ENCODE peak calls at places on chromosomes 12 and 14, in nine cellular contexts. A is cardiac muscle cell, P is left lung, T is OCI-LY7, O is sigmoid colon, X is AG09309, Y is kidney epithelial cell, I is Panc1, W is pancreas. S is an unnamed sample.

GRCh38 chr12:79935624-79936040 is 735 bp upstream of the PPP1R12A start:
- DNase-seq in A (no peak), P (no peak), T (peak), O (no peak), X (no peak), Y (peak), I (no peak), W (no peak), S (no peak)

GRCh38 chr14:49549881-49550280 is 36.3 kb downstream of the RPS29 start:
- DNase-seq in A (no peak), P (no peak), T (no peak), O (no peak), X (no peak), Y (peak), I (no peak), W (no peak), S (no peak)

GRCh38 chr14:54704768-54705167 is 137.8 kb downstream of the SAMD4A start:
- DNase-seq in A (no peak), P (no peak), T (no peak), O (no peak), X (no peak), Y (no peak), I (no peak), W (no peak), S (no peak)

GRCh38 chr12:83016226-83016835 is 329.6 kb downstream of the TMTC2 start:
- DNase-seq in A (peak), P (no peak), T (no peak), O (peak), X (peak), Y (peak), I (no peak), W (peak), S (no peak)

GRCh38 chr12:86929962-86930361 is 673.8 kb upstream of the MGAT4C start:
- DNase-seq in A (no peak), P (no peak), T (no peak), O (no peak), X (no peak), Y (no peak), I (no peak), W (no peak), S (no peak)

GRCh38 chr12:104412681-104413080 is 44.1 kb upstream of the CHST11 start:
- DNase-seq in A (no peak), P (no peak), T (no peak), O (no peak), X (no peak), Y (no peak), I (no peak), W (no peak), S (no peak)

GRCh38 chr14:50964683-50965390 is 20.6 kb upstream of the PYGL start:
- DNase-seq in A (peak), P (peak), T (no peak), O (peak), X (peak), Y (peak), I (peak), W (peak), S (no peak)

GRCh38 chr12:124252964-124253363 is 41.9 kb upstream of the RFLNA start:
- DNase-seq in A (no peak), P (no peak), T (no peak), O (no peak), X (no peak), Y (no peak), I (no peak), W (no peak), S (no peak)

GRCh38 chr12:89497005-89497404 is 27.6 kb downstream of the GALNT4 start:
- DNase-seq in A (peak), P (no peak), T (no peak), O (no peak), X (no peak), Y (no peak), I (no peak), W (no peak), S (no peak)

GRCh38 chr12:131929530-131930456 is 717 bp downstream of the PUS1 start:
- DNase-seq in A (peak), P (no peak), T (peak), O (peak), X (no peak), Y (no peak), I (no peak), W (no peak), S (peak)

GRCh38 chr14:94237983-94238382 is 55.1 kb downstream of the SERPINA10 start:
- DNase-seq in A (no peak), P (no peak), T (no peak), O (no peak), X (no peak), Y (no peak), I (no peak), W (no peak), S (no peak)

GRCh38 chr12:96445743-96446655 is 43.4 kb upstream of the CFAP54 start:
- DNase-seq in A (peak), P (no peak), T (peak), O (no peak), X (peak), Y (peak), I (no peak), W (no peak), S (no peak)

GRCh38 chr12:10750385-10750727 is 27.2 kb upstream of the YBX3 start:
- DNase-seq in A (no peak), P (no peak), T (no peak), O (no peak), X (no peak), Y (no peak), I (no peak), W (no peak), S (no peak)
- TF ChIP-seq CTCF in A (no peak), P (no peak), T (peak), O (peak), X (no peak), Y (no peak), I (peak), W (no peak), S (no peak)

DNA sequence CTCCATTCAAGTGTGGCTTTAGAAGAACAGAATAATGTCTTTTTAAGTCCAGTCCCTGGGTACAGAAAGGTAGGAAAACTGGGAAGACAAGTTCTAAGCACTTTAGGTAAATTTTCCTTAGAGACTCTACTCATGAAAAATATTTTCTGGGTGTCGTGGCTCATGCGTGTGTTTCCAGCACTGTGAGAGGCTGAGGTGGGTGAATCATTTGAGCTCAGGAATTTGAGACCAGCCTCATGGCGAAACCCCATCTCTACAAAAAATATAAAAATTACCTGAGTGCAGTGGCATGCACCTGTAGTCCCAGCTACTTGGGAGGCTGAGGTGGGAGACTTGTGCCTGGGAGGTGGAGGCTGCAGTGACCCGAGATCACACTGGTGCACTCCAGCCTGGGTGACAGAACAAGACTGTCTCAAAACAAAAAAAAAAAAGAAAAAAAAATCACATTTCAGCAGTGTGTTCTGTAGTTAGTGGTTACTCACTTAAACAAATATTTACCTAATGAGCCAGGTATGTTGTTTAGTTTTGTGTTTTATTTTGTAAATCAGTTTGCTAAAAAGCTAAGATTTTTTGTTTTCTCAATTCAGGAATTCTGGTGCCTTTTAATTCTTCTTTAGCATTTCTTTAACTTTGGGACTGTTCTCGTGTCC is 52.3 kb upstream of the RD3L start:
- DNase-seq in A (no peak), P (no peak), T (no peak), O (no peak), X (no peak), Y (peak), I (no peak), W (no peak), S (no peak)
- H3K4me3 ChIP-seq in A (no peak), P (no peak), T (no peak), O (no peak), X (no peak), Y (no peak), I (no peak), W (no peak), S (no peak)

GRCh38 chr12:49720214-49720613 is 13.0 kb upstream of the FMNL3 start:
- DNase-seq in A (no peak), P (no peak), T (peak), O (no peak), X (no peak), Y (no peak), I (no peak), W (no peak), S (no peak)
- TF ChIP-seq CTCF in A (no peak), P (no peak), T (peak), O (no peak), X (peak), Y (no peak), I (peak), W (no peak), S (no peak)

GRCh38 chr12:78865297-78865955 is 852 bp downstream of the SYT1 start:
- DNase-seq in A (no peak), P (no peak), T (no peak), O (no peak), X (no peak), Y (no peak), I (no peak), W (no peak), S (no peak)
- H3K4me3 ChIP-seq in A (no peak), P (no peak), T (no peak), O (peak), X (peak), Y (peak), I (peak), W (no peak), S (no peak)

DNA sequence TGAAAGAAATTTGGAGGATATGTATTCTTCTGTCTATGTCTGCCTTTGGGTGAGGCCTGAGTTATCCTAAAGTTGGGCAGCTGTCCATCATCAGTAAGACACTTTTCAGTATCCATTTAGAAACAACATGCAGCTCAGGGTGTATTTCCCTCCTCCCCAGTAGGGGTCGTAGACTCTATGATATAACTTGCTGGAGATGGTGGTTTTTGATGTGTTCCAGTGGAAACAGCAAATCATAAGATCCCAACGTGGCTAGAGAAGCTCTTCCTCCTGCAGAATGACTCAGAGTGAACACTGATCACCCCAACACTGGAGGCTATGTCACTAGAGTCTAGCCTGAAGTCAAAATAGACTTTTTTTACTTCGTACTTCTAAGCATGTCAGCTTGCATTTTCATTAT is 331.6 kb upstream of the STXBP6 start:
- DNase-seq in A (no peak), P (no peak), T (peak), O (no peak), X (no peak), Y (no peak), I (no peak), W (no peak), S (peak)
- TF ChIP-seq CTCF in A (no peak), P (no peak), T (peak), O (no peak), X (peak), Y (peak), I (no peak), W (peak), S (peak)

GRCh38 chr14:106493962-106494823 is 967.8 kb downstream of the TMEM121 start:
- DNase-seq in A (no peak), P (no peak), T (no peak), O (no peak), X (no peak), Y (no peak), I (no peak), W (no peak), S (no peak)
- H3K4me3 ChIP-seq in A (no peak), P (no peak), T (no peak), O (no peak), X (no peak), Y (no peak), I (no peak), W (no peak), S (no peak)

GRCh38 chr12:49110191-49111155 is at the start of gene LMBR1L:
- DNase-seq in A (peak), P (peak), T (peak), O (peak), X (peak), Y (peak), I (peak), W (peak), S (peak)
- TF ChIP-seq CTCF in A (peak), P (peak), T (peak), O (peak), X (peak), Y (peak), I (no peak), W (peak), S (peak)

DNA sequence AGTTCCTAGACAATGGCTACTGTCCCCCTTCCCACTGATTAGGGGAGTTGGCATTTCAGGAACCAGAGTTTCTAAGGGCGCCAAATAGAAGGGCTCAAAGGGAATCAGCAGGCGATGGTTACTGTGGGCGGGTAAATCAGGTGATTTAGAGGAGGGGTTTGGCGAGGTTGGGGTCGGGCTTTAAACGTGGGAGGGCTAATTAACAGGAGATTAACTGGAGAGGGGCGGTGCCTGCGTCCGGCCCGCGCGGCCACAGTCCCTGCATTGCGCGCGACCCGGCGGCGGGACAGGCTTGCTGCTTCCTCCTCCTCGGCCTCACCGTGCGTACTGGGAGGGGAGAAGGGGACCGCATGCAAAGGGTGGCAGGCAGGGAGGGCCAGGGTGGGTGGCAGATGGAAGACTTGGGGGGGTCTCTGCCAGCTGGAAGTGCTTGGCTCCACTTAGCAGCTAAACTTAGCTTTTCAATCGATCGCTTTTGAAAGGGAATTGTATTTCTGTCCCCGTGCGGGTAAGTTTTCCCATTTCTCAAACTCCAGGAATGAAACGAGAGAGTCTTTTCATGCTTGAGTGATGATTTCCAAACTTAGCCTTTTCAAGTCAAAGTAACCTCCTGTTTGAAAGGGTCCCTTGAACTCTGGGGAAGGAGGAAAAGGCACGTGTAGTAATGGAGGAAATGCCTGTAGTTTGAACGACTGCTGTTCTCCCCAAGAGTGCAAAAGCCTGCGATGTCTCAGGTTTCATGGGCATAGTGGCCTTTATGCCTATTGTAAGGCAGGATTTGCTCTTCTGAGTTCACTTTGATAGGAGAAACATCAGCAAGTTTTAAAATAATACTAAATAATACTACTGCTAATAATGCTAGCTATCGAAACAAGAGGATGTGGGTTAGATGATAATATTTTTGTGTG is at the start of gene MGST1:
- DNase-seq in A (peak), P (peak), T (peak), O (peak), X (no peak), Y (no peak), I (no peak), W (peak), S (peak)
- H3K4me3 ChIP-seq in A (peak), P (peak), T (peak), O (peak), X (peak), Y (peak), I (peak), W (peak), S (peak)

GRCh38 chr12:42565633-42566032 is 23.9 kb downstream of the PRICKLE1 start:
- DNase-seq in A (no peak), P (no peak), T (no peak), O (no peak), X (no peak), Y (no peak), I (no peak), W (no peak), S (no peak)
- TF ChIP-seq CTCF in A (no peak), P (no peak), T (no peak), O (no peak), X (peak), Y (no peak), I (peak), W (no peak), S (no peak)

GRCh38 chr12:24839268-24839791 is 109.6 kb downstream of the BCAT1 start:
- DNase-seq in A (peak), P (no peak), T (no peak), O (no peak), X (no peak), Y (no peak), I (no peak), W (no peak), S (no peak)

GRCh38 chr12:24838531-24838950 is 110.4 kb downstream of the BCAT1 start:
- DNase-seq in A (peak), P (no peak), T (no peak), O (peak), X (peak), Y (no peak), I (no peak), W (no peak), S (no peak)

GRCh38 chr12:24840046-24840800 is 108.7 kb downstream of the BCAT1 start:
- DNase-seq in A (no peak), P (no peak), T (no peak), O (no peak), X (no peak), Y (no peak), I (no peak), W (no peak), S (no peak)

GRCh38 chr12:24833513-24833912 is 115.4 kb downstream of the BCAT1 start:
- DNase-seq in A (no peak), P (no peak), T (no peak), O (no peak), X (no peak), Y (no peak), I (no peak), W (no peak), S (no peak)

DNA sequence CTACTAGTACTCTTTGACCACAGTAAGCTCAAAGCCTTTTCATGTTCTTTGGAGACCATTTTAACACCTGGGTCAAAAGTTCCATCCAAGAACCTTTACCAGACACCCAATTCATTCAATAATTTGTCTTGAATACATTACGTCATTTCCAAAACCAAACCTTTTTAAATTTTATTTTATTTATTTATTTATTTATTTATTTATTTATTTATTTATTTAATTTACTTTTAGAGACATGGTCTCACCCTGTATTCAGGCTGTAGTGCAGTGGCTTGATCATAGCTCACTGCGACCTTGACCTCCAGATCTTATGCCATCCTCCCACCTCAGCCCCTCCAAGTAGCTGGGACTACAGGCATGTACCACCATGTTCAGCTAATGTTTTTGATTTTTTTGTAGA is 113.5 kb downstream of the BCAT1 start:
- DNase-seq in A (no peak), P (no peak), T (no peak), O (no peak), X (no peak), Y (no peak), I (no peak), W (no peak), S (no peak)
- H3K4me3 ChIP-seq in A (no peak), P (no peak), T (no peak), O (no peak), X (no peak), Y (no peak), I (no peak), W (no peak), S (no peak)